ENCODE peak calls at places on chromosomes 12 and 14, in eight cellular contexts. C is mucosa of gallbladder; N is dermis microvascular lymphatic vessel endothelial cell; A is H9; I is ELF-1; P is K562; S is T-helper 9 cell; U is stimulated activated CD4-positive, alpha-beta T cell treated with anti-CD3 and anti-CD28 coated beads, Interleukin-12 subunit alpha, Interleukin-12 subunit beta, amount 100 ng/mL, for 48 hours. H is an unnamed sample.
A peak's percentile ranks its signal among the peaks of the same experiment; 100 is the strongest.

GRCh38 chr14:41749425-41749824 is 142.7 kb downstream of the LRFN5 start:
- DNase-seq in N (no peak), C (no peak), U (no peak), I (no peak), A (no peak), P (no peak), S (no peak), H (no peak)

GRCh38 chr12:120159509-120160237 is 34.8 kb downstream of the GCN1 start:
- DNase-seq in U (no peak), N (no peak), A (no peak), C (peak; percentile 16), P (no peak), S (no peak), I (no peak), H (no peak)

GRCh38 chr12:10361622-10362021 is 28.2 kb downstream of the KLRK1 start:
- DNase-seq in N (no peak), I (peak; percentile 16), A (no peak), C (no peak), U (no peak), S (no peak), P (peak; percentile 45), H (peak; percentile 57)

GRCh38 chr14:24071144-24071697 is at the start of gene CPNE6:
- DNase-seq in A (no peak), S (no peak), I (no peak), U (peak; percentile 28), P (no peak), N (no peak), C (no peak), H (no peak)

GRCh38 chr14:61531741-61532505 is 163.4 kb upstream of the HIF1A start:
- DNase-seq in S (no peak), P (no peak), A (no peak), C (no peak), I (no peak), U (no peak), N (peak; percentile 55), H (no peak)

GRCh38 chr14:33848706-33849454 is 102.0 kb downstream of the EGLN3 start:
- DNase-seq in N (peak; percentile 18), U (no peak), P (peak; percentile 71), I (peak; percentile 97), S (no peak), A (peak; percentile 94), C (peak; percentile 67), H (peak; percentile 98)

GRCh38 chr12:6614513-6615177 is 7.5 kb upstream of the CHD4 start:
- DNase-seq in A (peak; percentile 75), P (no peak), C (no peak), I (peak; percentile 35), N (no peak), U (no peak), S (no peak), H (peak; percentile 82)

GRCh38 chr12:981176-981828 is 9.7 kb upstream of the ERC1 start:
- DNase-seq in U (no peak), A (no peak), S (no peak), N (no peak), P (no peak), I (no peak), C (no peak), H (no peak)

GRCh38 chr12:6615802-6616201 is 8.6 kb upstream of the CHD4 start:
- DNase-seq in N (no peak), A (no peak), P (no peak), C (no peak), S (no peak), U (no peak), I (no peak), H (no peak)

GRCh38 chr12:67929373-67929772 is 59.9 kb upstream of the IFNG-AS1 start:
- DNase-seq in S (no peak), A (no peak), U (no peak), N (no peak), C (no peak), I (no peak), P (no peak), H (no peak)

GRCh38 chr12:122336015-122336946 is 70.0 kb upstream of the VPS33A start:
- DNase-seq in U (peak; percentile 34), P (peak; percentile 62), A (no peak), S (peak; percentile 17), I (peak; percentile 9), N (peak; percentile 47), C (no peak), H (peak; percentile 29)